ENCODE peak calls at places on chromosomes 5 and 9, in four cellular contexts. D, H, V and O are unnamed samples. For H3K4me1 and H3K27me3, the result is how much of the 10 kb centered on the place peaks cover.

GRCh38 chr9:82543726-82544125 is 519.2 kb downstream of the RASEF start:
- DNase-seq in H (no peak), V (no peak), D (no peak), O (no peak)

GRCh38 chr5:154518438-154518867 is 40.4 kb upstream of the HAND1 start:
- DNase-seq in H (no peak), V (no peak), D (no peak), O (no peak)

GRCh38 chr5:10527281-10527950 is 36.5 kb upstream of the ANKRD33B start:
- DNase-seq in D (no peak), H (no peak), V (no peak), O (no peak)

GRCh38 chr9:120635011-120635410 is 55.0 kb upstream of the CDK5RAP2 start:
- DNase-seq in H (no peak), D (no peak), V (no peak), O (no peak)

GRCh38 chr9:117783828-117784227 is 79.6 kb downstream of the TLR4 start:
- DNase-seq in V (no peak), D (no peak), H (no peak), O (no peak)

GRCh38 chr5:165404917-165405316 is 1899.5 kb downstream of the MAT2B start:
- DNase-seq in V (no peak), H (no peak), D (no peak), O (no peak)

GRCh38 chr9:93010696-93011095 is 47.8 kb upstream of the SUSD3 start:
- DNase-seq in D (no peak), V (no peak), H (peak), O (no peak)

GRCh38 chr9:116875576-116875975 is 188.5 kb downstream of the TRIM32 start:
- DNase-seq in D (no peak), H (no peak), V (no peak), O (no peak)

GRCh38 chr5:117788596-117788995 is 1199.8 kb downstream of the DTWD2 start:
- DNase-seq in D (no peak), V (no peak), H (no peak), O (no peak)

GRCh38 chr9:127540664-127541041 is 71.4 kb upstream of the STXBP1 start:
- DNase-seq in H (peak), D (no peak), V (peak), O (peak)

GRCh38 chr9:121650220-121651013 is 1.0 kb upstream of the DAB2IP start:
- DNase-seq in V (peak), H (peak), D (peak), O (peak)

GRCh38 chr5:170355601-170356098 is 33.5 kb downstream of the KCNMB1 start:
- DNase-seq in H (no peak), V (no peak), D (peak), O (peak)

GRCh38 chr9:122248448-122248865 is 16.2 kb downstream of the RBM18 start:
- DNase-seq in V (no peak), H (no peak), D (no peak), O (no peak)

GRCh38 chr9:110769667-110770066 is 101.1 kb downstream of the MUSK start:
- DNase-seq in D (no peak), H (no peak), V (no peak), O (no peak)

GRCh38 chr5:151037561-151038291 is 17.3 kb downstream of the GPX3 start:
- DNase-seq in D (peak), V (no peak), H (no peak), O (no peak)

GRCh38 chr5:89606901-89607554 is 724.0 kb upstream of the MEF2C start:
- DNase-seq in H (no peak), D (no peak), V (no peak), O (no peak)

GRCh38 chr5:180469586-180469865 is 24.7 kb upstream of the CNOT6 start:
- DNase-seq in D (no peak), H (no peak), V (no peak), O (no peak)

GRCh38 chr9:104276709-104277245 is 182.7 kb downstream of the SMC2 start:
- DNase-seq in V (no peak), H (no peak), D (no peak), O (no peak)

GRCh38 chr5:170333161-170333909 is 35.8 kb upstream of the LCP2 start:
- DNase-seq in V (no peak), H (peak), D (no peak), O (no peak)

GRCh38 chr5:160463227-160463626 is 41.6 kb downstream of the PTTG1 start:
- DNase-seq in V (no peak), D (no peak), H (no peak), O (no peak)
- H3K4me1 ChIP-seq in V (under half), D (under half), H (under half), O (under half)

DNA sequence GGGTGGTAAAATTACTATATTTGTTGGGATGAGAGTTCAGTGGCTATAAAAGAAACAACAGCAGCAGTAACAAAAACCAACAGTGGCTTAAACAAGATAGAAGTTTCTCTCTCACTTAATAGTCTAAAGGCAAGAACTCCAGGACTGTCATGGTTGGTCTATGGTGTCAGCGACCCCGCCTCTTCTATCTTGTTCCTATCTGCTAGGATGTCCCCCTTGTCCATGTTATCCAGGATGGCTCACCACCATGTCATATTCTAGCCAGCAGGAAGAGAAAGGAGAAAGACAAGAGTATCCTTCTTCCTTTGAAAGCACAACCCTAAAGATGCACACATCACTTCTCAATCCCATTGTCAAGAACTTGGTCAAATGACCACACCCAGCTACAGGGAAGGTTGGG is 11.3 kb upstream of the OTP start:
- DNase-seq in H (no peak), V (no peak), D (no peak), O (no peak)
- H3K27me3 ChIP-seq in H (under half), V (under half), D (half or more), O (under half)

GRCh38 chr5:95620030-95620869 is at the start of gene GPR150:
- DNase-seq in D (peak), V (peak), H (peak), O (peak)
- TF ChIP-seq CTCF in D (no peak), V (no peak), H (no peak), O (no peak)

GRCh38 chr5:141605523-141606277 is 13.1 kb downstream of the DIAPH1 start:
- DNase-seq in V (no peak), H (no peak), D (peak), O (peak)
- H3K4me1 ChIP-seq in V (under half), H (under half), D (half or more), O (under half)

DNA sequence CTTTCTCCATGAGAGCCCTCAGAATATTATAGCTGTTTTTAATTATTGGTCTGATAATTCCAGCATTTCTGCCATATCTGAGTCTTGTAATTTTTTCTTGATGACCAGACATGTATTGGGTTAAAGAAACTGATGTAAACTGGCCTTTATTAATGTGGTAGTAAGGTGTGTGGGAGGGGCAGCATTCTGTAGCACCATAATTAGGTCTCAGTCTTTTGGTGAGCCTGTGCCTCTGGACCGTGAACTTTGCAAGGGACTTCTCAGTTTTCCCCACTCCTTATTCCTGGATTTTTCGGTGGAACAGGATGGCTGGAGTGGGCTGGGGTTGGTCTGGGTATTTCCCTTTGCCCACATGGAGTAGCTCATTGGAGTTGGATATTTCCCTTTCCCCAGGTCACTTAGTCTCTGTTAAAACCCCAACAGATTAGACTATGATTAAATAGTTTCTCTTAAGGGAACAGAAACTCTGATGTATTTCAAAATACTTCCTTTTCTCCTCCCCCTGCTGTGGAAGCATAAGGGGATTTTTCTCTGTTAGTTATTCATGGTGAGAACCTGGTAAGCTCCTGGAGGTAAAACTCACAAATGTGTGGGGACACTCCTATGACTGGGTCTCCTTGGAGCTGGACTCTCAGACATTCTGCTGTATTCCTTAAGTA is 52.4 kb downstream of the FSD1L start:
- DNase-seq in V (no peak), D (no peak), H (no peak), O (no peak)
- H3K27me3 ChIP-seq in V (under half), D (under half), H (under half), O (under half)

DNA sequence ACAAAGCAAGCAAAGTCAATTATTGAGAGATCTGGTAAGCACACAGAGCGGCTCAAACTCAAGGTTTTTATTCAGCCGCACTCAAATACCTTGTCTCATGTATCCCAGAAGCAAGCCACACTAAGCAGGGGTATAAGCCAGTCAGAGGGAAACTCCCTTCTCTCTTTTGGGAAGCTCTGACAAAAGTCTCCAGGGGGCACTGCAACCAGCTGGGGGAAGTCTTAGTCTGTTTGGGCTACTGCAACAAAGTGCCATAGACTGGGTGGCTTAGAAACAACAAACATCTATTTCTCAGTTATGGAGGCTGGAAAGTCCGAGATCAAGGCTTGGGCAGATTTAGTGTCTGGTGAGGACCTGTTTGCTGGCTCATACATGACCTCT is 246.0 kb downstream of the ENC1 start:
- DNase-seq in D (no peak), H (peak), V (no peak), O (no peak)
- TF ChIP-seq CTCF in D (no peak), H (peak), V (no peak), O (no peak)

DNA sequence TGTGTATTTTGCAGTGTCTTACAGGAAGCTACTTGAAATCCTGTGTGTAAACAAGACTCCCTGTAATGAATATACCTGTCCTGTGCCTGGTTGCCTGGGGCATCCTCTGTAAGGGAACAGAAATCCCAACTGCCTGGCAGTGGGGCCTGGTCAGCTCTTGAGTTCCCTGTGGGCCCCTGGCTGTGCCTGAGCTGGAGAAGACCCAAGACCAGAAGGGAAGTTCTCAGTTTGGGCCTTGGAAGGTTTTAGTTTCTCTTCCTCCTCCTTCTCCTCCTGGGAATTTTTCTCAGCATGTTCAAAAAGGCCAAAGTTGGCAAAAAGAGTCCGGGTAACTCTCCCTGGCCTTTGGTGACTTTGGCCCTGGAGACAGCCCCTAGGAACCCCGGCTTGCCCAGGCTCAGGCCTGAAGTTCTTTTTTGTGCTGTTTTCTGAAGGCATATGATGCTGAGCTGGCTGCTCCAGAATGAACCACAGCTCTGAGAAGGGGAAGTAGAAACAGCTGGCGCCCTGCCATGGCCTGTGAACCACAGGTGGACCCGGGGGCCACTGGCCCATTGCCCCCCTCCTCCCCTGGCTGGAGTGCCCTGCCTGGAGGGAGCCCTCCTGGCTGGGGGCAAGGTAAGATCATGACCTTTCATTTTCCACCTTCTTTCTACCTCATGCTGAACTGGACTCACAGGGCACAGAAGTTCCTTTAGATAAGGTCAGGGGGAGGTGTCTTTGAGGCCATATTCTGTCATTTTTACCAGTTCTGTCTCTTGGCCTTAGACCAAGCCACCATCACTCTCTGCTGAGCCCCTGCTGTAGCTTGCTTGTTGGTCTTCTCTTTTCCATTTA is 5.8 kb downstream of the TMEM268 start:
- DNase-seq in D (peak), H (no peak), V (no peak), O (peak)
- H3K4me1 ChIP-seq in D (under half), H (under half), V (under half), O (under half)

GRCh38 chr9:134618163-134618822 is 23.3 kb upstream of the COL5A1 start:
- DNase-seq in V (no peak), H (peak), D (no peak), O (no peak)
- H3K27me3 ChIP-seq in V (under half), H (under half), D (under half), O (under half)